ENCODE peak calls at places on chromosomes 6 and 20, in ten cellular contexts. D is AG20443; A is EL; J is substantia nigra; L is hippocampal formation; V is cardiac fibroblast; M is endothelial cell of umbilical vein; Q is activated CD4-positive, alpha-beta memory T cell treated with anti-CD3 and anti-CD28 coated beads, Interleukin-2, amount 10 ng/mL, durations not matched to agents 7 days and 5 days; N is activated T-cell treated with anti-CD3 and anti-CD28 coated beads, Interleukin-2, amount 50 U/mL, for 72 hours; F is psoas muscle. T is an unnamed sample.

GRCh38 chr20:48897298-48898044 is 24.0 kb upstream of the ARFGEF2 start:
- DNase-seq in Q (no peak), F (no peak), N (no peak), V (peak; percentile 62), J (no peak), L (no peak), A (peak; percentile 87), M (peak; percentile 64), D (peak; percentile 72), T (no peak)

GRCh38 chr20:61382194-61382593 is 130.1 kb downstream of the CDH4 start:
- DNase-seq in M (no peak), N (no peak), Q (no peak), D (no peak), A (no peak), F (no peak), L (no peak), V (no peak), J (no peak), T (no peak)

GRCh38 chr6:56370127-56370540 is 122.8 kb upstream of the COL21A1 start:
- DNase-seq in Q (no peak), D (peak; percentile 68), F (peak; percentile 39), A (peak; percentile 73), J (no peak), L (no peak), N (no peak), V (peak; percentile 62), M (peak; percentile 84), T (no peak)

GRCh38 chr6:34035161-34035560 is 110.7 kb downstream of the GRM4 start:
- DNase-seq in D (no peak), L (no peak), Q (no peak), M (no peak), F (no peak), N (no peak), A (no peak), J (no peak), V (no peak), T (no peak)

GRCh38 chr20:57496592-57496991 is 28.3 kb downstream of the CTCFL start:
- DNase-seq in M (no peak), N (no peak), V (no peak), Q (no peak), A (no peak), J (no peak), L (no peak), F (no peak), D (no peak), T (no peak)

GRCh38 chr6:112187736-112188135 is 66.6 kb downstream of the LAMA4 start:
- DNase-seq in F (no peak), L (no peak), A (no peak), J (no peak), D (no peak), V (no peak), M (no peak), N (no peak), Q (no peak), T (no peak)

GRCh38 chr6:16354692-16355091 is 116.3 kb downstream of the GMPR start:
- DNase-seq in J (no peak), V (no peak), F (no peak), L (no peak), D (no peak), N (no peak), M (no peak), A (no peak), Q (no peak), T (no peak)

GRCh38 chr6:52548353-52548713 is 28.5 kb downstream of the TRAM2 start:
- DNase-seq in Q (no peak), D (no peak), F (no peak), N (no peak), L (no peak), V (no peak), J (no peak), A (no peak), M (no peak), T (no peak)

GRCh38 chr20:62025832-62026563 is 39.7 kb downstream of the TAF4 start:
- DNase-seq in J (no peak), D (peak; percentile 86), Q (no peak), N (peak; percentile 14), A (peak; percentile 40), M (peak; percentile 78), V (peak; percentile 88), F (no peak), L (no peak), T (peak; percentile 33)

GRCh38 chr6:34722451-34722850 is 25.9 kb upstream of the ILRUN start:
- DNase-seq in A (no peak), F (no peak), V (no peak), M (no peak), L (no peak), D (no peak), Q (no peak), J (no peak), N (no peak), T (no peak)

GRCh38 chr6:150880336-150880735 is 14.8 kb downstream of the MTHFD1L start:
- DNase-seq in A (no peak), V (no peak), J (no peak), F (no peak), M (no peak), L (no peak), Q (no peak), D (no peak), N (no peak), T (no peak)

GRCh38 chr6:33702345-33702977 is 9.0 kb downstream of the UQCC2 start:
- DNase-seq in M (peak; percentile 52), N (peak; percentile 62), A (peak; percentile 69), F (no peak), Q (no peak), D (peak; percentile 83), J (no peak), V (peak; percentile 85), L (no peak), T (peak; percentile 33)

GRCh38 chr6:157840776-157841175 is 17.7 kb downstream of the SNX9 start:
- DNase-seq in Q (no peak), N (no peak), F (no peak), J (no peak), L (no peak), A (peak; percentile 71), M (peak; percentile 63), V (peak; percentile 58), D (peak; percentile 27), T (no peak)

GRCh38 chr20:9609892-9610502 is 95.6 kb downstream of the LAMP5 start:
- DNase-seq in N (peak; percentile 2), A (peak; percentile 69), M (peak; percentile 82), D (peak; percentile 53), L (peak; percentile 32), V (peak; percentile 79), Q (peak; percentile 58), F (no peak), J (peak; percentile 17), T (peak; percentile 81)

GRCh38 chr6:137210903-137211302 is 8.3 kb downstream of the IFNGR1 start:
- DNase-seq in N (no peak), V (peak; percentile 82), M (peak; percentile 56), D (peak; percentile 37), L (no peak), Q (no peak), A (no peak), F (no peak), J (no peak), T (no peak)

GRCh38 chr6:112433457-112433856 is 86.3 kb downstream of the RFPL4B start:
- DNase-seq in V (no peak), J (no peak), F (no peak), A (no peak), L (no peak), N (no peak), M (no peak), Q (no peak), D (no peak), T (no peak)

GRCh38 chr20:14860410-14860814 is 523.0 kb upstream of the FLRT3 start:
- DNase-seq in N (no peak), A (no peak), D (no peak), L (no peak), M (no peak), F (no peak), J (no peak), Q (no peak), V (no peak), T (no peak)

GRCh38 chr6:148343028-148343374 is 363 bp downstream of the SASH1 start:
- DNase-seq in Q (no peak), M (no peak), N (no peak), A (no peak), L (no peak), F (no peak), D (no peak), V (no peak), J (no peak), T (no peak)

GRCh38 chr6:155103816-155104366 is 108.8 kb downstream of the TIAM2 start:
- DNase-seq in V (peak; percentile 54), F (no peak), D (peak; percentile 68), N (peak; percentile 31), J (no peak), M (no peak), A (peak; percentile 39), Q (no peak), L (no peak), T (no peak)

GRCh38 chr6:3449321-3449720 is 7.5 kb downstream of the SLC22A23 start:
- DNase-seq in L (no peak), V (no peak), F (no peak), M (no peak), Q (no peak), J (no peak), A (no peak), N (no peak), D (no peak), T (no peak)

GRCh38 chr6:41901882-41902519 is 6.8 kb upstream of the USP49 start:
- DNase-seq in N (peak; percentile 49), V (peak; percentile 34), L (no peak), D (peak; percentile 25), M (no peak), A (peak; percentile 18), J (no peak), Q (peak; percentile 72), F (no peak), T (no peak)

GRCh38 chr6:30730611-30731435 is 10.7 kb downstream of the TUBB start:
- DNase-seq in N (peak; percentile 88), M (peak; percentile 83), Q (peak; percentile 90), A (peak; percentile 39), L (peak; percentile 10), V (peak; percentile 57), D (no peak), J (no peak), F (peak; percentile 49), T (no peak)

GRCh38 chr6:170049641-170050491 is 241.0 kb downstream of the DLL1 start:
- DNase-seq in A (peak; percentile 50), V (peak; percentile 90), F (peak; percentile 89), M (no peak), L (peak; percentile 10), D (peak; percentile 64), Q (no peak), J (no peak), N (no peak), T (peak; percentile 39)

GRCh38 chr6:73630401-73630800 is 23.4 kb downstream of the SLC17A5 start:
- DNase-seq in A (no peak), J (no peak), M (no peak), D (no peak), Q (no peak), V (no peak), N (no peak), F (no peak), L (no peak), T (no peak)

GRCh38 chr6:36929607-36930006 is 24.9 kb upstream of the PI16 start:
- DNase-seq in V (peak; percentile 73), F (no peak), M (no peak), J (no peak), L (no peak), A (peak; percentile 22), N (no peak), Q (no peak), D (peak; percentile 54), T (no peak)

GRCh38 chr6:116136933-116137340 is 11.0 kb upstream of the COL10A1 start:
- DNase-seq in N (peak; percentile 24), D (no peak), Q (peak; percentile 69), F (no peak), J (no peak), V (peak; percentile 10), L (no peak), A (no peak), M (no peak), T (no peak)

GRCh38 chr6:56246544-56246940 is 838 bp downstream of the COL21A1 start:
- DNase-seq in M (no peak), N (no peak), A (no peak), L (no peak), F (no peak), J (no peak), D (no peak), V (no peak), Q (no peak), T (no peak)

T was measured in midbrain.